ENCODE peak calls at places on chromosome 20, in eight cellular contexts. I, G, M, H, J, C, A and V are unnamed samples.

GRCh38 chr20:5136096-5136495 is 9.3 kb downstream of the CDS2 start:
- DNase-seq in I (no peak), G (no peak), M (no peak), H (no peak), J (no peak), C (no peak), A (peak), V (no peak)

GRCh38 chr20:58003525-58003924 is 224.9 kb downstream of the ANKRD60 start:
- DNase-seq in I (peak), G (no peak), M (no peak), H (no peak), J (no peak), C (no peak), A (no peak), V (no peak)

GRCh38 chr20:22920898-22921297 is 114.2 kb upstream of the SSTR4 start:
- DNase-seq in I (no peak), G (no peak), M (no peak), H (no peak), J (no peak), C (no peak), A (no peak), V (no peak)

GRCh38 chr20:10288954-10289646 is 70.5 kb downstream of the SNAP25 start:
- DNase-seq in I (no peak), G (no peak), M (no peak), H (no peak), J (no peak), C (no peak), A (no peak), V (no peak)

GRCh38 chr20:25389858-25390537 is 637 bp downstream of the ABHD12 start:
- DNase-seq in I (peak), G (no peak), M (no peak), H (peak), J (no peak), C (no peak), A (peak), V (no peak)

GRCh38 chr20:8132632-8133587 is 844 bp downstream of the PLCB1 start:
- DNase-seq in I (peak), G (no peak), M (no peak), H (peak), J (no peak), C (peak), A (peak), V (no peak)

GRCh38 chr20:58765795-58766194 is 73.2 kb downstream of the NPEPL1 start:
- DNase-seq in I (no peak), G (no peak), M (no peak), H (no peak), J (no peak), C (no peak), A (no peak), V (no peak)

GRCh38 chr20:46222521-46223007 is 85.7 kb downstream of the CDH22 start:
- DNase-seq in I (peak), G (no peak), M (no peak), H (peak), J (no peak), C (no peak), A (peak), V (no peak)

GRCh38 chr20:25058051-25058796 is at the start of gene ACSS1:
- DNase-seq in I (peak), G (no peak), M (no peak), H (no peak), J (peak), C (no peak), A (peak), V (no peak)

GRCh38 chr20:17511401-17511800 is 19.8 kb downstream of the BFSP1 start:
- DNase-seq in I (no peak), G (no peak), M (no peak), H (no peak), J (no peak), C (no peak), A (no peak), V (no peak)

GRCh38 chr20:3922223-3922982 is 33.2 kb downstream of the PANK2 start:
- DNase-seq in I (no peak), G (no peak), M (no peak), H (no peak), J (no peak), C (no peak), A (no peak), V (no peak)

GRCh38 chr20:56171087-56172012 is 77.2 kb upstream of the MC3R start:
- DNase-seq in I (peak), G (no peak), M (no peak), H (no peak), J (no peak), C (no peak), A (no peak), V (no peak)
- TF ChIP-seq CTCF in I (peak), G (peak), M (no peak), H (no peak), J (no peak), C (no peak), A (no peak), V (no peak)

GRCh38 chr20:42041000-42041565 is 422.9 kb upstream of the CHD6 start:
- DNase-seq in I (no peak), G (no peak), M (no peak), H (peak), J (no peak), C (no peak), A (no peak), V (no peak)

GRCh38 chr20:42051935-42052334 is 433.8 kb upstream of the CHD6 start:
- DNase-seq in I (no peak), G (no peak), M (no peak), H (no peak), J (no peak), C (no peak), A (no peak), V (no peak)

GRCh38 chr20:42043921-42044320 is 425.7 kb upstream of the CHD6 start:
- DNase-seq in I (no peak), G (no peak), M (no peak), H (no peak), J (no peak), C (no peak), A (no peak), V (no peak)

DNA sequence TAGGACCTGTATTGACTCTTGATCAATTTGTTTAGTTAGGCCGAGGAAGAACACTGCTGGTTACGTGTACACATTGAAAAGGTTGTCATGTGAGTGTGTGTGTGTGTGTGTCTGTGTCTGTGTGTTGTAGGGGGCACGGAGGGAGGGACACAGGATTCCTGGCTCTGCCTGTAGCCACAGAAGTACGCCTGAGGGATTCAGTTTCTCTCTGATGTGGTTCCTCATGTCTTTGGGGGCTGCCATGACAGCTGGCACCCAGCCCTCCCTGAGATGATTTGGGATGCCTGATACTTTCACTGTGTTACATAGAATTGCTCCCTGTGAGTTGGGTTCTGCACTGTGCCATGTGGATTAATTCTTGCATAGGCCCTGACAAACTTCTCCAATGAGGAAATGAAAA is 428.5 kb upstream of the CHD6 start:
- DNase-seq in I (no peak), G (no peak), M (no peak), H (no peak), J (no peak), C (no peak), A (no peak), V (no peak)
- TF ChIP-seq CTCF in I (no peak), G (no peak), M (no peak), H (no peak), J (no peak), C (no peak), A (no peak), V (no peak)

DNA sequence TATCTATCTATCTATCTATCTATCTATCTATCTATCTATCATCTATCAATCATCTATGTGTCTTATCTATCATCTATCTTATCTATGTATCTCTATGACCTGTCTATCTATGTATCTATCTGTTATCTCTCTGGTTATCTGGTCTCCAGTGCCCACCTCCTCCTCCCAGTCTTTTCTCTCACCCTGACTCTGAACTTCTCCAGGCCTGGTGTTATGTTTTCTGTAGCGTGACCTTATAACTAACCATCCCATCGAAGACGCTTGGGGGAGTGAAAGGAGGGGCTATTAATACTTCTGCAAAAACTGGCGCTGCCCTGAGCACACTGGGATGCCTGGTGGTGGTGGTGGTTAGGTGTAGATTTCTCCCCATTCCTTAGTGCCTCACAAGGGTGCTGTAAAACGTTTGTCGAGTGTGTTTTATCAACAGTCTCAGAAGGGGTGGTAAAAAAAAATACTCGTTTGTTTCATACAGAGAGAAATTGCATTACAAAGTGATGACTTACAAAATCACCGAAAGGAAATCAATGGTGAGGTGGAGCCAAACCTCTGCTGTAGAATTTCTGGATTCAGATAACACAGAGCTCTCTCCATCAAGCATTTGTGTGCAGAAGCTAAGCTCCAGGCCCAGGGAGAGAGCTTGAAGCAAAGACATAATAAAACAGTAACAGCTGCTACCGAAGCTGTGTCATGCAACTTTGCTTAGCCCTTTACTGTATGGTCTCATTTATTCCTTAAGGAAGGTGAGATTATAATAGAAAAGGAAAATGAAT is 156.1 kb downstream of the BCAS1 start:
- DNase-seq in I (no peak), G (no peak), M (no peak), H (peak), J (no peak), C (no peak), A (no peak), V (no peak)
- TF ChIP-seq CTCF in I (no peak), G (no peak), M (no peak), H (peak), J (no peak), C (no peak), A (no peak), V (no peak)

GRCh38 chr20:63114693-63115069 is 101.2 kb downstream of the YTHDF1 start:
- DNase-seq in I (no peak), G (no peak), M (no peak), H (no peak), J (no peak), C (no peak), A (no peak), V (no peak)

GRCh38 chr20:63115651-63116411 is 100.1 kb downstream of the YTHDF1 start:
- DNase-seq in I (no peak), G (no peak), M (no peak), H (no peak), J (no peak), C (no peak), A (no peak), V (no peak)

GRCh38 chr20:63114006-63114692 is 101.8 kb downstream of the YTHDF1 start:
- DNase-seq in I (no peak), G (no peak), M (no peak), H (no peak), J (no peak), C (no peak), A (no peak), V (no peak)

GRCh38 chr20:63116412-63117106 is 99.4 kb downstream of the YTHDF1 start:
- DNase-seq in I (no peak), G (no peak), M (no peak), H (peak), J (no peak), C (no peak), A (peak), V (no peak)

DNA sequence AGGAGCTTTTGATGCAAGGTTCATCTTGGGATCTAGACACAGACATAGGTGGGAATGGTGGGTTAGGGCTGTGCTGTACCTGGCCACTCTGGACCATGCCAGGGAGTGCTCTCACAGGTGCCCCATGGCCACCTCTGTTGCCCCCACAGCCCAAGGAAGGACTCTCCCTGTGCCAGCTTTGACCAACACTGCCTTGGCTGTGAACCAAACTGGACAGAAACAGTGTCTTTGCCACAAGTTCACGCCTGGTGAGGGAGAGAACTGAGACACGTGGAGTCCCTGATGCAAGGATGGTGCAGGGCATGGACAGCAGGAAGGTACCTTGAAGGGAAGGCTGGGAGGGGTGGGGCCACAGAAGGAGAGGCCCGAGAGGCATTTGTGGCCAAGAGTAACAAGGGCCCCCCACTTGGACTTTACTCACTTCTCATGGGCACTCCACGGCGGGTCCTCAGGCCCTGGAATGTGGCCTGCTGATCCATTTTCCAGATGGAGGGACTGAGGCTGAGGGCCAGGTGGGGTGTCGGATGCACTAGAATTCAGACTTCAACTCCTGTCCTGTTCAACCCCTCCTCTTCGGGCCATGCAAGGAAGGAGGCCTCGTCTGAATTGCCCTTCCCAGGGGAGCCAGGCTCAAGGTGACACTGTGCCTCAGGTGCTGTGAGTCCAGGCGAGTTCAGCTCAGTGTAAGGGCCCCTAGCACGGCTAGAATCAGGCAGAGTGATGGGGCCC is 103.3 kb downstream of the YTHDF1 start:
- DNase-seq in I (no peak), G (no peak), M (no peak), H (no peak), J (no peak), C (no peak), A (no peak), V (no peak)
- TF ChIP-seq CTCF in I (no peak), G (no peak), M (no peak), H (no peak), J (no peak), C (no peak), A (no peak), V (no peak)

DNA sequence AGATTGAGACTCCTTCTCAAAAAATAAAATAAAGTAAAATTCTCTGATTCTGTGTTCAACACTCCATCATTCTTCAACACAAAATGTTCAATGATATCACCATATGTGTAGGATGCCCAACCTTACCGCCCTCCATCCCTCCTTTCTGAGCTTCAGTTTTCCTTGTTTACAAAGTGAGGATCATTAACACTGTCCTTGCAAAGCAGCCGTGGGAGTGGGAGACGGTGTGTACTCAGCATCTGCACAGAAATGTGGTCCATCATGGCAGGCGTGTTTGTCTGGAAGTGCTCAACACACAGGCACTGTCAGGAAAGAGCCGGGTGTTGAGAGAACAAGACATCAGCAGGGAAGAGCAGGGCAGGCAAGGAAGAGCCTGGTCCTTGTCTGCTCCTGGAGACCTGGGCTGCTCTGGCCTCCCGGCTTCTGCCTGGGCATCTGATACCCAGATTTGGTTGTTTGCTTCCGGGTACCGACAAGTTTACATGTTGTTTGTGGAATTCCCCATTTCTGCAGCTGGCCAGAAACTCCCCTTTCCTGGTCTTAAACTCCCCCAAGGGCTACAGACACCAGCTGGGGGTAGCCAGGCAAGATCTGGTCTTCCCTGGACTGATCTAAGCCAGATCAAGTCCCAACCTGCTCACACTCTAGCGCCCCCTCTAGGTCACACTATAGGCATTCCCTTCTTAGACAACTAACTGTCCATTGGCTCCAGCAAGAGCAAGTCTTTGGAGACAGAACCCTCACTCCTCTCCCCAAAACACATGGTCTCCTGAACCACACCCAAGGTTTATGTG is 26.7 kb upstream of the TTPAL start:
- DNase-seq in I (no peak), G (no peak), M (no peak), H (no peak), J (no peak), C (peak), A (peak), V (no peak)
- TF ChIP-seq CTCF in I (no peak), G (no peak), M (peak), H (peak), J (no peak), C (peak), A (peak), V (peak)